ENCODE peak calls at places on chromosomes 4 and X, in seven cellular contexts. Z is MM.1S; V is CD8-positive, alpha-beta T cell; E is mesendoderm; R is uterus; I is breast epithelium; N is adrenal gland. P is an unnamed sample.

GRCh38 chr4:7539659-7540058 is 104.9 kb upstream of the PSAPL1 start:
- DNase-seq in Z (no peak), V (peak; percentile 52), E (peak; percentile 71), R (no peak), I (no peak), N (no peak), P (peak; percentile 34)

GRCh38 chr4:16196482-16197393 is 29.5 kb downstream of the TAPT1 start:
- DNase-seq in Z (no peak), V (no peak), E (peak; percentile 90), R (no peak), I (no peak), N (peak; percentile 39), P (no peak)

GRCh38 chr4:110005461-110006056 is 92.9 kb downstream of the EGF start:
- DNase-seq in Z (peak; percentile 85), V (no peak), E (peak; percentile 62), R (no peak), I (no peak), N (no peak), P (no peak)

GRCh38 chr4:109390369-109390768 is 43.2 kb upstream of the SEC24B start:
- DNase-seq in Z (peak; percentile 41), V (no peak), E (no peak), R (no peak), I (no peak), N (no peak), P (no peak)

GRCh38 chr4:158186815-158187214 is 14.0 kb upstream of the GASK1B start:
- DNase-seq in Z (no peak), V (no peak), E (no peak), R (no peak), I (no peak), N (no peak), P (no peak)

GRCh38 chr4:142683997-142684396 is 162.1 kb downstream of the INPP4B start:
- DNase-seq in Z (no peak), V (no peak), E (no peak), R (no peak), I (no peak), N (no peak), P (no peak)

GRCh38 chr4:110878413-110878812 is 255.5 kb upstream of the PITX2 start:
- DNase-seq in Z (no peak), V (no peak), E (no peak), R (no peak), I (no peak), N (no peak), P (no peak)

GRCh38 chr4:45693746-45694145 is 430.1 kb downstream of the GABRG1 start:
- DNase-seq in Z (no peak), V (no peak), E (no peak), R (no peak), I (no peak), N (peak; percentile 66), P (no peak)

GRCh38 chr4:145503486-145504072 is 21.9 kb downstream of the SMAD1 start:
- DNase-seq in Z (no peak), V (no peak), E (no peak), R (no peak), I (no peak), N (no peak), P (no peak)

GRCh38 chr4:4560136-4560535 is 18.3 kb upstream of the STX18 start:
- DNase-seq in Z (no peak), V (no peak), E (no peak), R (no peak), I (no peak), N (no peak), P (no peak)

GRCh38 chr4:140330311-140330900 is 43.0 kb upstream of the SCOC start:
- DNase-seq in Z (peak; percentile 44), V (no peak), E (peak; percentile 45), R (no peak), I (no peak), N (no peak), P (no peak)

GRCh38 chrX:22629105-22629725 is 356.5 kb downstream of the CBLL2 start:
- DNase-seq in Z (no peak), V (no peak), E (no peak), R (no peak), I (no peak), N (no peak), P (no peak)

GRCh38 chr4:87425711-87426110 is 3.3 kb downstream of the NUDT9 start:
- DNase-seq in Z (no peak), V (no peak), E (no peak), R (no peak), I (no peak), N (no peak), P (no peak)

GRCh38 chr4:64594723-64595122 is 185.5 kb upstream of the TECRL start:
- DNase-seq in Z (no peak), V (no peak), E (no peak), R (no peak), I (no peak), N (no peak), P (no peak)

GRCh38 chrX:110691446-110691845 is 104.2 kb downstream of the CHRDL1 start:
- DNase-seq in Z (no peak), V (no peak), E (no peak), R (no peak), I (no peak), N (no peak), P (no peak)

GRCh38 chr4:7630559-7631287 is 196.0 kb upstream of the PSAPL1 start:
- DNase-seq in Z (no peak), V (no peak), E (no peak), R (peak; percentile 54), I (no peak), N (peak; percentile 62), P (no peak)

GRCh38 chr4:72666910-72667309 is 97.9 kb upstream of the ADAMTS3 start:
- DNase-seq in Z (no peak), V (no peak), E (peak; percentile 79), R (no peak), I (no peak), N (no peak), P (no peak)

GRCh38 chrX:9494806-9495205 is 29.9 kb downstream of the TBL1X start:
- DNase-seq in Z (no peak), V (no peak), E (peak; percentile 22), R (peak; percentile 72), I (no peak), N (no peak), P (no peak)

GRCh38 chr4:179472164-179472563 is 2029.9 kb upstream of the AGA start:
- DNase-seq in Z (no peak), V (no peak), E (no peak), R (no peak), I (no peak), N (no peak), P (no peak)

GRCh38 chrX:44415639-44416386 is 72.3 kb upstream of the EFHC2 start:
- DNase-seq in Z (no peak), V (no peak), E (no peak), R (no peak), I (no peak), N (no peak), P (no peak)

GRCh38 chrX:22950278-22951266 is 49.2 kb upstream of the DDX53 start:
- DNase-seq in Z (no peak), V (no peak), E (no peak), R (no peak), I (no peak), N (peak; percentile 73), P (no peak)

GRCh38 chr4:54877006-54877405 is 219.2 kb downstream of the KIT start:
- DNase-seq in Z (no peak), V (no peak), E (no peak), R (no peak), I (no peak), N (no peak), P (no peak)

GRCh38 chr4:76590847-76591281 is 155.8 kb downstream of the SHROOM3 start:
- DNase-seq in Z (no peak), V (no peak), E (no peak), R (no peak), I (no peak), N (no peak), P (no peak)

GRCh38 chrX:107773206-107773605 is 2.4 kb downstream of the TSC22D3 start:
- DNase-seq in Z (no peak), V (no peak), E (peak; percentile 66), R (no peak), I (no peak), N (peak; percentile 37), P (no peak)

GRCh38 chrX:54838583-54838982 is 31.0 kb downstream of the MAGED2 start:
- DNase-seq in Z (no peak), V (no peak), E (no peak), R (no peak), I (no peak), N (no peak), P (no peak)

GRCh38 chrX:78946178-78946896 is 1.1 kb downstream of the P2RY10 start:
- DNase-seq in Z (peak; percentile 10), V (no peak), E (no peak), R (no peak), I (no peak), N (no peak), P (no peak)
- H3K27ac ChIP-seq in Z (peak overlapping the region; percentile 92), V (peak overlapping the region; percentile 89), E (no peak overlapping the region), R (no peak overlapping the region), I (no peak overlapping the region), N (no peak overlapping the region), P (no peak overlapping the region)

GRCh38 chr4:88533937-88534750 is 10.6 kb upstream of the PYURF start:
- DNase-seq in Z (no peak), V (no peak), E (peak; percentile 63), R (no peak), I (no peak), N (no peak), P (no peak)
- H3K27ac ChIP-seq in Z (no peak overlapping the region), V (no peak overlapping the region), E (peak overlapping the region; percentile 70), R (no peak overlapping the region), I (no peak overlapping the region), N (no peak overlapping the region), P (no peak overlapping the region)

GRCh38 chr4:184166736-184167135 is 50.9 kb downstream of the ENPP6 start:
- DNase-seq in Z (no peak), V (no peak), E (peak; percentile 64), R (no peak), I (no peak), N (no peak), P (no peak)

GRCh38 chr4:184167576-184167975 is 50.1 kb downstream of the ENPP6 start:
- DNase-seq in Z (peak; percentile 18), V (no peak), E (peak; percentile 72), R (no peak), I (no peak), N (no peak), P (peak; percentile 15)

GRCh38 chr4:184169225-184169867 is 48.3 kb downstream of the ENPP6 start:
- DNase-seq in Z (no peak), V (no peak), E (peak; percentile 57), R (no peak), I (no peak), N (no peak), P (no peak)

GRCh38 chr4:184170996-184171395 is 46.7 kb downstream of the ENPP6 start:
- DNase-seq in Z (no peak), V (no peak), E (peak; percentile 77), R (no peak), I (no peak), N (no peak), P (no peak)

GRCh38 chr4:184168406-184169019 is 49.2 kb downstream of the ENPP6 start:
- DNase-seq in Z (peak; percentile 61), V (peak; percentile 64), E (peak; percentile 95), R (peak; percentile 61), I (peak; percentile 63), N (peak; percentile 80), P (peak; percentile 80)
- H3K27ac ChIP-seq in Z (no peak overlapping the region), V (no peak overlapping the region), E (no peak overlapping the region), R (no peak overlapping the region), I (no peak overlapping the region), N (no peak overlapping the region), P (no peak overlapping the region)

GRCh38 chrX:7088968-7089615 is 58.4 kb upstream of the STS start:
- DNase-seq in Z (peak; percentile 27), V (peak; percentile 68), E (peak; percentile 79), R (no peak), I (no peak), N (no peak), P (no peak)
- H3K27ac ChIP-seq in Z (no peak overlapping the region), V (no peak overlapping the region), E (no peak overlapping the region), R (no peak overlapping the region), I (no peak overlapping the region), N (no peak overlapping the region), P (no peak overlapping the region)

P was measured in upper lobe of left lung.